ENCODE peak calls at places on chromosomes 13 and 19, in eight cellular contexts. One of them, this sample, is unnamed.

GRCh38 chr13:114031631-114032030 is 57.8 kb upstream of the C13orf46 start:
- DNase-seq in osteocyte: no peak
- DNase-seq in stimulated activated CD4-positive, alpha-beta T cell treated with anti-CD3 and anti-CD28 coated beads, Interleukin-1b, Interleukin-23, amount 100 ng/mL, for 24 hours: no peak
- DNase-seq in MV-4-11: no peak
- DNase-seq in DND-41: no peak
- DNase-seq in hepatic stellate cell: peak; percentile 46
- DNase-seq in cardiac muscle cell: no peak
- DNase-seq in pons: no peak
- DNase-seq in this sample: no peak

GRCh38 chr19:32902448-32902847 is 32.9 kb upstream of the SLC7A9 start:
- DNase-seq in osteocyte: peak; percentile 46
- DNase-seq in stimulated activated CD4-positive, alpha-beta T cell treated with anti-CD3 and anti-CD28 coated beads, Interleukin-1b, Interleukin-23, amount 100 ng/mL, for 24 hours: no peak
- DNase-seq in MV-4-11: no peak
- DNase-seq in DND-41: no peak
- DNase-seq in hepatic stellate cell: no peak
- DNase-seq in cardiac muscle cell: no peak
- DNase-seq in pons: no peak
- DNase-seq in this sample: no peak

GRCh38 chr19:4806384-4806783 is 14.8 kb downstream of the FEM1A start:
- DNase-seq in osteocyte: no peak
- DNase-seq in stimulated activated CD4-positive, alpha-beta T cell treated with anti-CD3 and anti-CD28 coated beads, Interleukin-1b, Interleukin-23, amount 100 ng/mL, for 24 hours: no peak
- DNase-seq in MV-4-11: no peak
- DNase-seq in DND-41: no peak
- DNase-seq in hepatic stellate cell: no peak
- DNase-seq in cardiac muscle cell: no peak
- DNase-seq in pons: no peak
- DNase-seq in this sample: no peak

GRCh38 chr13:32224916-32225315 is 90.2 kb downstream of the ZAR1L start:
- DNase-seq in osteocyte: no peak
- DNase-seq in stimulated activated CD4-positive, alpha-beta T cell treated with anti-CD3 and anti-CD28 coated beads, Interleukin-1b, Interleukin-23, amount 100 ng/mL, for 24 hours: no peak
- DNase-seq in MV-4-11: no peak
- DNase-seq in DND-41: no peak
- DNase-seq in hepatic stellate cell: no peak
- DNase-seq in cardiac muscle cell: no peak
- DNase-seq in pons: no peak
- DNase-seq in this sample: no peak

GRCh38 chr13:34990399-34991224 is 48.5 kb downstream of the NBEA start:
- DNase-seq in osteocyte: no peak
- DNase-seq in stimulated activated CD4-positive, alpha-beta T cell treated with anti-CD3 and anti-CD28 coated beads, Interleukin-1b, Interleukin-23, amount 100 ng/mL, for 24 hours: no peak
- DNase-seq in MV-4-11: no peak
- DNase-seq in DND-41: no peak
- DNase-seq in hepatic stellate cell: no peak
- DNase-seq in cardiac muscle cell: no peak
- DNase-seq in pons: no peak
- DNase-seq in this sample: no peak

GRCh38 chr13:109802936-109803335 is 16.6 kb upstream of the IRS2 start:
- DNase-seq in osteocyte: no peak
- DNase-seq in stimulated activated CD4-positive, alpha-beta T cell treated with anti-CD3 and anti-CD28 coated beads, Interleukin-1b, Interleukin-23, amount 100 ng/mL, for 24 hours: no peak
- DNase-seq in MV-4-11: no peak
- DNase-seq in DND-41: no peak
- DNase-seq in hepatic stellate cell: no peak
- DNase-seq in cardiac muscle cell: no peak
- DNase-seq in pons: no peak
- DNase-seq in this sample: no peak

GRCh38 chr19:14582894-14583340 is at the start of gene CLEC17A:
- DNase-seq in osteocyte: no peak
- DNase-seq in stimulated activated CD4-positive, alpha-beta T cell treated with anti-CD3 and anti-CD28 coated beads, Interleukin-1b, Interleukin-23, amount 100 ng/mL, for 24 hours: no peak
- DNase-seq in MV-4-11: peak; percentile 97
- DNase-seq in DND-41: no peak
- DNase-seq in hepatic stellate cell: no peak
- DNase-seq in cardiac muscle cell: no peak
- DNase-seq in pons: no peak
- DNase-seq in this sample: no peak

GRCh38 chr19:45179063-45179847 is 671 bp downstream of the BLOC1S3 start:
- DNase-seq in osteocyte: no peak
- DNase-seq in stimulated activated CD4-positive, alpha-beta T cell treated with anti-CD3 and anti-CD28 coated beads, Interleukin-1b, Interleukin-23, amount 100 ng/mL, for 24 hours: no peak
- DNase-seq in MV-4-11: no peak
- DNase-seq in DND-41: peak; percentile 16
- DNase-seq in hepatic stellate cell: no peak
- DNase-seq in cardiac muscle cell: peak; percentile 53
- DNase-seq in pons: no peak
- DNase-seq in this sample: no peak

GRCh38 chr19:46979770-46980105 is 39.9 kb upstream of the NPAS1 start:
- DNase-seq in osteocyte: no peak
- DNase-seq in stimulated activated CD4-positive, alpha-beta T cell treated with anti-CD3 and anti-CD28 coated beads, Interleukin-1b, Interleukin-23, amount 100 ng/mL, for 24 hours: no peak
- DNase-seq in MV-4-11: no peak
- DNase-seq in DND-41: no peak
- DNase-seq in hepatic stellate cell: no peak
- DNase-seq in cardiac muscle cell: no peak
- DNase-seq in pons: no peak
- DNase-seq in this sample: no peak

GRCh38 chr19:29841559-29842367 is 30.0 kb downstream of the CCNE1 start:
- DNase-seq in osteocyte: no peak
- DNase-seq in stimulated activated CD4-positive, alpha-beta T cell treated with anti-CD3 and anti-CD28 coated beads, Interleukin-1b, Interleukin-23, amount 100 ng/mL, for 24 hours: no peak
- DNase-seq in MV-4-11: no peak
- DNase-seq in DND-41: no peak
- DNase-seq in hepatic stellate cell: peak; percentile 66
- DNase-seq in cardiac muscle cell: peak; percentile 43
- DNase-seq in pons: peak; percentile 35
- DNase-seq in this sample: no peak

GRCh38 chr19:16423891-16424290 is 47.9 kb downstream of the EPS15L1 start:
- DNase-seq in osteocyte: no peak
- DNase-seq in stimulated activated CD4-positive, alpha-beta T cell treated with anti-CD3 and anti-CD28 coated beads, Interleukin-1b, Interleukin-23, amount 100 ng/mL, for 24 hours: no peak
- DNase-seq in MV-4-11: no peak
- DNase-seq in DND-41: no peak
- DNase-seq in hepatic stellate cell: no peak
- DNase-seq in cardiac muscle cell: no peak
- DNase-seq in pons: no peak
- DNase-seq in this sample: no peak

GRCh38 chr19:43555185-43555770 is 20.0 kb downstream of the XRCC1 start:
- DNase-seq in osteocyte: peak; percentile 89
- DNase-seq in stimulated activated CD4-positive, alpha-beta T cell treated with anti-CD3 and anti-CD28 coated beads, Interleukin-1b, Interleukin-23, amount 100 ng/mL, for 24 hours: peak; percentile 72
- DNase-seq in MV-4-11: peak; percentile 78
- DNase-seq in DND-41: peak; percentile 82
- DNase-seq in hepatic stellate cell: peak; percentile 83
- DNase-seq in cardiac muscle cell: peak; percentile 80
- DNase-seq in pons: peak; percentile 82
- DNase-seq in this sample: peak; percentile 45

GRCh38 chr13:75226755-75227435 is 255.1 kb downstream of the TBC1D4 start:
- DNase-seq in osteocyte: no peak
- DNase-seq in stimulated activated CD4-positive, alpha-beta T cell treated with anti-CD3 and anti-CD28 coated beads, Interleukin-1b, Interleukin-23, amount 100 ng/mL, for 24 hours: no peak
- DNase-seq in MV-4-11: peak; percentile 62
- DNase-seq in DND-41: peak; percentile 26
- DNase-seq in hepatic stellate cell: peak; percentile 65
- DNase-seq in cardiac muscle cell: peak; percentile 89
- DNase-seq in pons: no peak
- DNase-seq in this sample: no peak

GRCh38 chr13:99601535-99601934 is 100.3 kb downstream of the TM9SF2 start:
- DNase-seq in osteocyte: no peak
- DNase-seq in stimulated activated CD4-positive, alpha-beta T cell treated with anti-CD3 and anti-CD28 coated beads, Interleukin-1b, Interleukin-23, amount 100 ng/mL, for 24 hours: no peak
- DNase-seq in MV-4-11: peak; percentile 81
- DNase-seq in DND-41: no peak
- DNase-seq in hepatic stellate cell: no peak
- DNase-seq in cardiac muscle cell: no peak
- DNase-seq in pons: no peak
- DNase-seq in this sample: no peak

GRCh38 chr19:27993619-27994018 is 1219.3 kb downstream of the UQCRFS1 start:
- DNase-seq in osteocyte: no peak
- DNase-seq in stimulated activated CD4-positive, alpha-beta T cell treated with anti-CD3 and anti-CD28 coated beads, Interleukin-1b, Interleukin-23, amount 100 ng/mL, for 24 hours: no peak
- DNase-seq in MV-4-11: no peak
- DNase-seq in DND-41: no peak
- DNase-seq in hepatic stellate cell: no peak
- DNase-seq in cardiac muscle cell: no peak
- DNase-seq in pons: no peak
- DNase-seq in this sample: no peak

GRCh38 chr13:102487330-102487729 is 85.5 kb upstream of the FGF14 start:
- DNase-seq in osteocyte: no peak
- DNase-seq in stimulated activated CD4-positive, alpha-beta T cell treated with anti-CD3 and anti-CD28 coated beads, Interleukin-1b, Interleukin-23, amount 100 ng/mL, for 24 hours: no peak
- DNase-seq in MV-4-11: no peak
- DNase-seq in DND-41: no peak
- DNase-seq in hepatic stellate cell: no peak
- DNase-seq in cardiac muscle cell: no peak
- DNase-seq in pons: no peak
- DNase-seq in this sample: no peak